ENCODE peak calls at places on chromosomes 2 and 18, in ten cellular contexts. B is astrocyte of the spinal cord, F is fibroblast of mammary gland, N is DND-41, D is Peyer's patch, E is HCT116, C is body of pancreas, A is AG09309, W is ascending aorta, Y is neural progenitor cell. I is an unnamed sample.

GRCh38 chr2:96452054-96452453 is 53.1 kb downstream of the NEURL3 start:
- DNase-seq in B (no peak), F (no peak), N (no peak), D (no peak), E (no peak), C (no peak), A (no peak), W (no peak), Y (no peak), I (no peak)

GRCh38 chr2:218008060-218009040 is 5.6 kb upstream of the TNS1 start:
- DNase-seq in B (peak; percentile 36), F (peak; percentile 73), N (no peak), D (no peak), E (no peak), C (no peak), A (no peak), W (no peak), Y (no peak), I (no peak)

GRCh38 chr2:207854484-207855386 is 85.0 kb upstream of the FZD5 start:
- DNase-seq in B (peak; percentile 78), F (peak; percentile 64), N (no peak), D (no peak), E (no peak), C (no peak), A (no peak), W (no peak), Y (no peak), I (no peak)

GRCh38 chr2:165839610-165840009 is 45.6 kb upstream of the GALNT3 start:
- DNase-seq in B (peak; percentile 36), F (peak; percentile 34), N (no peak), D (no peak), E (no peak), C (no peak), A (no peak), W (no peak), Y (no peak), I (no peak)

GRCh38 chr18:80204142-80204541 is 43.2 kb downstream of the PARD6G start:
- DNase-seq in B (no peak), F (no peak), N (no peak), D (no peak), E (no peak), C (no peak), A (no peak), W (no peak), Y (no peak), I (no peak)

GRCh38 chr2:220775856-220776467 is 796.1 kb downstream of the EPHA4 start:
- DNase-seq in B (no peak), F (no peak), N (no peak), D (no peak), E (no peak), C (no peak), A (no peak), W (no peak), Y (peak; percentile 68), I (no peak)

GRCh38 chr2:109612991-109613921 is 510 bp downstream of the SEPTIN10 start:
- DNase-seq in B (peak; percentile 69), F (peak; percentile 72), N (no peak), D (peak; percentile 58), E (no peak), C (peak; percentile 48), A (no peak), W (no peak), Y (peak; percentile 78), I (no peak)

GRCh38 chr18:36828157-36828629 is 609 bp downstream of the TPGS2 start:
- DNase-seq in B (peak; percentile 59), F (peak; percentile 77), N (peak; percentile 49), D (no peak), E (peak; percentile 6), C (peak; percentile 49), A (no peak), W (no peak), Y (peak; percentile 73), I (peak; percentile 4)

GRCh38 chr2:160970052-160970846 is 190.0 kb upstream of the TANK start:
- DNase-seq in B (peak; percentile 87), F (peak; percentile 83), N (peak; percentile 33), D (peak; percentile 55), E (peak; percentile 55), C (peak; percentile 32), A (peak; percentile 63), W (no peak), Y (peak; percentile 85), I (peak; percentile 29)

GRCh38 chr2:237141556-237141955 is 55.9 kb downstream of the COPS8 start:
- DNase-seq in B (peak; percentile 93), F (peak; percentile 100), N (no peak), D (no peak), E (no peak), C (no peak), A (no peak), W (no peak), Y (no peak), I (no peak)

GRCh38 chr2:88190808-88191721 is 20.9 kb downstream of the THNSL2 start:
- DNase-seq in B (peak; percentile 24), F (peak; percentile 44), N (peak; percentile 50), D (no peak), E (peak; percentile 46), C (peak; percentile 46), A (no peak), W (no peak), Y (peak; percentile 77), I (peak; percentile 51)

GRCh38 chr2:8244634-8245033 is 437.2 kb upstream of the ID2 start:
- DNase-seq in B (no peak), F (no peak), N (no peak), D (no peak), E (no peak), C (no peak), A (no peak), W (no peak), Y (no peak), I (no peak)

GRCh38 chr2:49714433-49714832 is 560.1 kb upstream of the FSHR start:
- DNase-seq in B (no peak), F (no peak), N (no peak), D (no peak), E (no peak), C (no peak), A (no peak), W (no peak), Y (no peak), I (no peak)

GRCh38 chr2:96931461-96931860 is 54.9 kb downstream of the FAM178B start:
- DNase-seq in B (no peak), F (no peak), N (no peak), D (no peak), E (no peak), C (no peak), A (no peak), W (no peak), Y (no peak), I (no peak)

GRCh38 chr2:6721395-6721794 is 144.3 kb downstream of the CMPK2 start:
- DNase-seq in B (no peak), F (no peak), N (no peak), D (no peak), E (no peak), C (no peak), A (no peak), W (no peak), Y (no peak), I (no peak)

GRCh38 chr2:45494275-45494977 is 116.6 kb downstream of the SRBD1 start:
- DNase-seq in B (peak; percentile 79), F (peak; percentile 86), N (no peak), D (no peak), E (peak; percentile 40), C (peak; percentile 15), A (peak; percentile 42), W (no peak), Y (peak; percentile 80), I (peak; percentile 88)

GRCh38 chr2:156065912-156066311 is 266.6 kb downstream of the NR4A2 start:
- DNase-seq in B (no peak), F (no peak), N (peak; percentile 20), D (no peak), E (no peak), C (no peak), A (no peak), W (no peak), Y (no peak), I (no peak)
- TF ChIP-seq CTCF in B (no peak), F (peak; percentile 20), N (peak; percentile 43), D (no peak), E (peak; percentile 41), C (peak; percentile 25), A (no peak), W (no peak), Y (peak; percentile 30), I (peak; percentile 61)

GRCh38 chr2:15163316-15163715 is 397.8 kb downstream of the NBAS start:
- DNase-seq in B (no peak), F (peak; percentile 36), N (no peak), D (no peak), E (no peak), C (no peak), A (no peak), W (no peak), Y (no peak), I (no peak)
- TF ChIP-seq CTCF in B (no peak), F (no peak), N (no peak), D (no peak), E (no peak), C (no peak), A (no peak), W (no peak), Y (no peak), I (no peak)

GRCh38 chr2:40488101-40488598 is 36.3 kb upstream of the SLC8A1 start:
- DNase-seq in B (peak; percentile 62), F (peak; percentile 58), N (no peak), D (no peak), E (peak; percentile 2), C (no peak), A (peak; percentile 29), W (no peak), Y (peak; percentile 58), I (peak; percentile 50)
- TF ChIP-seq CTCF in B (peak; percentile 58), F (peak; percentile 56), N (peak; percentile 55), D (no peak), E (peak; percentile 8), C (peak; percentile 36), A (peak; percentile 54), W (peak; percentile 42), Y (peak; percentile 70), I (peak; percentile 79)

GRCh38 chr2:118942012-118942411 is at the start of gene MARCO:
- DNase-seq in B (no peak), F (no peak), N (no peak), D (no peak), E (no peak), C (no peak), A (no peak), W (no peak), Y (no peak), I (no peak)

GRCh38 chr2:118940486-118941120 is 1.4 kb upstream of the MARCO start:
- DNase-seq in B (no peak), F (no peak), N (no peak), D (peak; percentile 53), E (no peak), C (no peak), A (no peak), W (peak; percentile 29), Y (no peak), I (no peak)

GRCh38 chr2:118936936-118937335 is 5.1 kb upstream of the MARCO start:
- DNase-seq in B (no peak), F (no peak), N (no peak), D (no peak), E (no peak), C (no peak), A (no peak), W (no peak), Y (no peak), I (no peak)

GRCh38 chr2:118937817-118938216 is 4.2 kb upstream of the MARCO start:
- DNase-seq in B (no peak), F (no peak), N (no peak), D (no peak), E (no peak), C (no peak), A (no peak), W (no peak), Y (no peak), I (no peak)

GRCh38 chr2:118940008-118940407 is 2.0 kb upstream of the MARCO start:
- DNase-seq in B (no peak), F (no peak), N (no peak), D (no peak), E (no peak), C (no peak), A (no peak), W (no peak), Y (no peak), I (no peak)
- TF ChIP-seq CTCF in B (no peak), F (no peak), N (no peak), D (no peak), E (no peak), C (no peak), A (no peak), W (no peak), Y (no peak), I (no peak)